ENCODE peak calls at places on chromosomes 5 and 9, in nine cellular contexts. G is stomach; X is Peyer's patch; Z is PC-3; L is cardiac muscle cell; B is tibial nerve; T is CD8-positive, alpha-beta T cell; D is mammary epithelial cell; V is body of pancreas. J is an unnamed sample.

GRCh38 chr9:3525836-3526165 is at the start of gene RFX3:
- DNase-seq in D (peak; percentile 94), V (peak; percentile 91), X (peak; percentile 93), B (peak; percentile 77), T (peak; percentile 90), L (peak; percentile 98), Z (peak; percentile 79), G (peak; percentile 90), J (peak; percentile 90)

GRCh38 chr9:125626187-125626586 is 80.8 kb downstream of the MAPKAP1 start:
- DNase-seq in T (no peak), D (no peak), X (no peak), G (no peak), B (no peak), L (no peak), Z (no peak), V (no peak), J (no peak)

GRCh38 chr9:107973451-107973850 is 483.9 kb upstream of the KLF4 start:
- DNase-seq in G (no peak), T (no peak), L (no peak), Z (no peak), V (no peak), D (no peak), B (no peak), X (no peak), J (no peak)

GRCh38 chr9:73595036-73595545 is 443.4 kb downstream of the ANXA1 start:
- DNase-seq in D (no peak), Z (no peak), T (no peak), G (no peak), L (no peak), V (no peak), B (no peak), X (no peak), J (no peak)

GRCh38 chr5:137693951-137694721 is 41.8 kb downstream of the KLHL3 start:
- DNase-seq in G (no peak), D (no peak), V (no peak), B (no peak), L (no peak), T (no peak), X (no peak), Z (no peak), J (no peak)

GRCh38 chr5:167694562-167694961 is 596.9 kb upstream of the WWC1 start:
- DNase-seq in X (no peak), D (no peak), L (no peak), Z (no peak), G (no peak), T (no peak), B (no peak), V (no peak), J (no peak)

GRCh38 chr5:173663810-173664526 is 47.5 kb upstream of the BOD1 start:
- DNase-seq in L (peak; percentile 64), G (no peak), Z (no peak), V (peak; percentile 64), T (no peak), X (no peak), D (no peak), B (no peak), J (peak; percentile 25)

GRCh38 chr5:120096413-120096812 is 367.7 kb upstream of the PRR16 start:
- DNase-seq in X (no peak), D (peak; percentile 26), B (no peak), G (no peak), Z (peak; percentile 65), V (no peak), T (no peak), L (peak; percentile 31), J (no peak)

GRCh38 chr5:150960791-150961396 is 56.1 kb upstream of the ZNF300 start:
- DNase-seq in L (no peak), D (no peak), X (no peak), V (no peak), T (no peak), G (no peak), B (no peak), Z (peak; percentile 7), J (no peak)

GRCh38 chr5:112776301-112776856 is 38.7 kb downstream of the APC start:
- DNase-seq in L (peak; percentile 65), V (no peak), X (no peak), Z (peak; percentile 50), D (peak; percentile 60), G (no peak), B (no peak), T (no peak), J (no peak)

DNA sequence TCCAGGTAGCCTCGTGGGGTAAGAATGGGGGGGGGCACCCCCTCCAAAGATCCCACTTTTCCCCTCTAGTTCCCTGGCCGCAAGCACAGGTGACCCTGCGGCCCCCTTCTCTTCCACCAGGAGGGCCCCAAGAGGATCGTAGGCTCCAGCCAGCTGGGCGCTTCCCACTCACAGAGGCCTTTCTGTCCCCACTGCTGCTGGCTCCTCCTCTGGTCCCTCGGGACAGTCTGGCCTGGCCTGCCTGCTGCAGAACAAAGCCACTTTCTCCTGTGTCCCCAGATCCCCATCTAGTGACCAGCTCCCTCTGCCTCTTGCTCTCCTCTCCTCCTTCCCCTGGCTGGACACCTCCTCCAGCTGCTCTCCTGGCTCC is 534 bp upstream of the SAPCD2 start:
- DNase-seq in X (no peak), B (no peak), D (no peak), T (no peak), G (no peak), L (no peak), Z (no peak), V (no peak), J (no peak)
- TF ChIP-seq CTCF in X (no peak), B (peak; percentile 59), D (no peak), T (no peak), G (no peak), L (no peak), Z (no peak), V (peak; percentile 32), J (no peak)

GRCh38 chr9:131728546-131728910 is 11.3 kb downstream of the RAPGEF1 start:
- DNase-seq in X (no peak), D (no peak), L (no peak), Z (no peak), T (no peak), G (no peak), V (no peak), B (no peak), J (no peak)

GRCh38 chr9:131724678-131725077 is 15.2 kb downstream of the RAPGEF1 start:
- DNase-seq in L (no peak), V (no peak), T (no peak), B (no peak), D (no peak), X (no peak), Z (no peak), G (no peak), J (no peak)

GRCh38 chr9:131728961-131729360 is 10.9 kb downstream of the RAPGEF1 start:
- DNase-seq in L (no peak), T (no peak), D (no peak), G (no peak), V (no peak), Z (no peak), X (no peak), B (no peak), J (no peak)

GRCh38 chr9:131727795-131728545 is 11.9 kb downstream of the RAPGEF1 start:
- DNase-seq in V (no peak), X (no peak), T (no peak), Z (no peak), L (no peak), B (no peak), G (no peak), D (peak; percentile 67), J (no peak)

GRCh38 chr9:131727184-131727785 is 12.6 kb downstream of the RAPGEF1 start:
- DNase-seq in G (no peak), B (no peak), Z (no peak), D (peak; percentile 84), X (no peak), L (peak; percentile 43), V (peak; percentile 58), T (no peak), J (no peak)
- H3K4me1 ChIP-seq in G (peaks cover 42% of the 10 kb centered on the region), B (peaks cover 24% of the 10 kb centered on the region), Z (peaks cover 18% of the 10 kb centered on the region), D (peaks cover 50% of the 10 kb centered on the region), X (peaks cover 52% of the 10 kb centered on the region), L (peaks cover 22% of the 10 kb centered on the region), V (peaks cover 49% of the 10 kb centered on the region), T (peaks cover 71% of the 10 kb centered on the region), J (peaks cover 15% of the 10 kb centered on the region)

DNA sequence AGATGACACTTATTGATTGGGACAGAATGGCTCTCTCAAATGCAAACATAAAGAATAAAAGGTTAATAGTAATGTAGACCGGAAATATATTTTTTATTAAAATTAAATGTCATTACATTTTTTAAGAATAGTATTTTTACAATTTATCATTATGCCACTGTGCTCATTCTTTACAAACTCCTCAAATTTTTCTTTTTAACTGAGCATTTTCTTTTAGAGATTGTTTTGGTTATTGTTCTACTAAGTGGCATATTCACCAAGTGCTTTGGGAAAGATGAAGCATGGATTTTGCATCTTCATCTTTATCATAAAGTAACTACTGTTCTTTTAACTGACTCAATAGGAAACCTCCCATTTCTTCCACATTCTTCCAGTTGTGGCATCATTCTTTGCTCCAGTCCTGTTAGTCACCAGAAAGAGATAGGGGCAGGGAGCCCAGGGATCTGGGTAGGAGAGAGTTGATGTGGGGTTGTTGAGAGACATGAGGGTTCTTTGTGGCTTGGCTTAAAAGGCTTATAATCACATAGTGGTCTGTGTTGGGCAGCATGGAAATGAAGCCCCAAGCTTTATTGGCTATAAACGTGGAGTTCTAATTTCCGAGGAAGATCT is 69.8 kb downstream of the SYK start:
- DNase-seq in B (no peak), X (no peak), D (no peak), G (no peak), V (no peak), L (peak; percentile 7), Z (no peak), T (no peak), J (no peak)
- TF ChIP-seq CTCF in B (no peak), X (no peak), D (no peak), G (no peak), V (no peak), L (no peak), Z (no peak), T (no peak), J (peak; percentile 14)

GRCh38 chr5:5540065-5540464 is 117.6 kb downstream of the ICE1 start:
- DNase-seq in V (no peak), L (no peak), T (no peak), Z (no peak), B (no peak), X (no peak), D (no peak), G (no peak), J (no peak)

GRCh38 chr5:5534333-5534732 is 111.9 kb downstream of the ICE1 start:
- DNase-seq in X (no peak), B (no peak), G (no peak), T (no peak), Z (no peak), D (no peak), L (no peak), V (no peak), J (no peak)

GRCh38 chr5:5537426-5537825 is 114.9 kb downstream of the ICE1 start:
- DNase-seq in X (no peak), G (no peak), Z (no peak), D (no peak), L (no peak), V (no peak), T (no peak), B (no peak), J (no peak)

GRCh38 chr5:5533927-5534326 is 111.5 kb downstream of the ICE1 start:
- DNase-seq in D (no peak), L (no peak), V (no peak), T (no peak), B (no peak), X (no peak), G (no peak), Z (no peak), J (no peak)

DNA sequence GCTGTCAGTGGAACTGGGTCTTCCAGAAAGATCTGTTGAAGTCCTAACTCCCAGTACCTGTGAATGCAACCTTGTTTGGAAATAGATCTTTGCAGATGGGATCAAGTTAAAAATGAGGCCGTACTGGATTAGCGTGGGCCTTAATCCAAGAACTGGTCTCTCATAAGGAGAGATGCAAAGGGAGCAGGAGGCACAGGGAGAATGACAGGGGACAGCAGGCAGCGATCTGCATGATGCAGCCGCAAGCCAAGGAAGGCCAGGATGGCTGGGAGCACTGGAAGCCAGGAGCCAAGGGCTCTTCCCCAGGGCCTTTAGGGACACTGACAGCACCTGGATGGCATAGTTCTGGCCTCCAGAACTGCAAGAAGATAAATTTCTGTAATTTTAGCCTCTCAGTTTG is 114.4 kb downstream of the ICE1 start:
- DNase-seq in X (no peak), G (no peak), V (no peak), T (no peak), D (no peak), L (no peak), Z (no peak), B (no peak), J (no peak)
- H3K4me1 ChIP-seq in X (no peaks in the 10 kb centered on the region), G (no peaks in the 10 kb centered on the region), V (no peaks in the 10 kb centered on the region), T (no peaks in the 10 kb centered on the region), D (no peaks in the 10 kb centered on the region), L (no peaks in the 10 kb centered on the region), Z (no peaks in the 10 kb centered on the region), B (no peaks in the 10 kb centered on the region), J (no peaks in the 10 kb centered on the region)

J was measured in colonic mucosa.